ENCODE peak calls at places on chromosomes 2 and 18, in eight cellular contexts. S is coronary artery; I is CD4-positive, alpha-beta T cell; Z is heart right ventricle; Y is tibial artery; F is MM.1S; H is hepatocyte; T is ascending aorta. E is an unnamed sample.

GRCh38 chr2:199230091-199230490 is 227.6 kb downstream of the SATB2 start:
- DNase-seq in H (no peak), S (no peak), I (no peak), T (no peak), F (no peak), Z (no peak), Y (no peak), E (no peak)

GRCh38 chr18:34222025-34222395 is 2.7 kb downstream of the NOL4 start:
- DNase-seq in I (no peak), H (peak), Z (no peak), F (peak), T (no peak), S (no peak), Y (no peak), E (peak)

GRCh38 chr2:167212054-167212648 is 323.9 kb downstream of the XIRP2 start:
- DNase-seq in T (no peak), Z (peak), H (peak), Y (no peak), I (no peak), F (peak), S (no peak), E (peak)

GRCh38 chr2:23661276-23662050 is 265.5 kb downstream of the ATAD2B start:
- DNase-seq in S (no peak), Z (no peak), Y (no peak), F (no peak), H (no peak), I (no peak), T (no peak), E (no peak)

GRCh38 chr2:175207741-175208438 is 26.4 kb upstream of the ATP5MC3 start:
- DNase-seq in Y (no peak), H (no peak), F (no peak), I (no peak), T (no peak), Z (peak), S (no peak), E (no peak)

GRCh38 chr2:211401328-211401727 is 844.9 kb downstream of the CPS1 start:
- DNase-seq in H (no peak), F (no peak), Z (no peak), S (no peak), Y (no peak), T (no peak), I (no peak), E (no peak)

GRCh38 chr2:127347734-127348392 is 39.9 kb downstream of the MAP3K2 start:
- DNase-seq in S (no peak), Z (no peak), F (no peak), Y (no peak), I (no peak), H (no peak), T (no peak), E (no peak)

GRCh38 chr2:204024503-204024902 is 87.9 kb downstream of the ICOS start:
- DNase-seq in H (peak), I (no peak), F (peak), T (no peak), Y (peak), S (no peak), Z (no peak), E (peak)

GRCh38 chr2:206045251-206045650 is 40.7 kb downstream of the INO80D start:
- DNase-seq in H (no peak), Z (no peak), T (no peak), F (no peak), I (no peak), Y (no peak), S (no peak), E (no peak)

GRCh38 chr18:79720359-79720733 is 40.7 kb downstream of the CTDP1 start:
- DNase-seq in T (no peak), F (no peak), Z (no peak), Y (no peak), I (no peak), H (no peak), S (no peak), E (peak)

GRCh38 chr2:229169751-229170150 is 101.3 kb downstream of the PID1 start:
- DNase-seq in Y (no peak), I (no peak), S (no peak), Z (no peak), H (no peak), F (no peak), T (no peak), E (no peak)

GRCh38 chr2:173584676-173585453 is 230.2 kb downstream of the CDCA7 start:
- DNase-seq in Y (no peak), T (no peak), F (no peak), I (no peak), H (no peak), Z (no peak), S (no peak), E (no peak)

GRCh38 chr18:55839350-55839749 is 251.4 kb upstream of the TCF4 start:
- DNase-seq in T (no peak), F (no peak), S (no peak), H (no peak), Z (no peak), Y (no peak), I (no peak), E (no peak)

GRCh38 chr2:74498500-74499268 is 719 bp downstream of the LBX2 start:
- DNase-seq in Z (no peak), Y (no peak), I (no peak), H (no peak), T (no peak), S (peak), F (no peak), E (no peak)

GRCh38 chr18:28408528-28408927 is 231.6 kb upstream of the CDH2 start:
- DNase-seq in S (no peak), H (no peak), F (no peak), Y (no peak), T (no peak), Z (no peak), I (no peak), E (no peak)

GRCh38 chr2:201118957-201119848 is 3.2 kb downstream of the CFLAR start:
- DNase-seq in Y (no peak), I (no peak), H (peak), Z (no peak), S (no peak), T (no peak), F (peak), E (peak)

GRCh38 chr18:46301081-46301480 is 196.9 kb downstream of the HAUS1 start:
- DNase-seq in S (no peak), I (no peak), H (no peak), Y (no peak), T (no peak), F (no peak), Z (no peak), E (no peak)

GRCh38 chr2:71609441-71609840 is 156.1 kb downstream of the DYSF start:
- DNase-seq in F (no peak), H (no peak), T (no peak), Y (no peak), Z (no peak), I (no peak), S (no peak), E (no peak)

GRCh38 chr2:71611247-71611646 is 157.9 kb downstream of the DYSF start:
- DNase-seq in S (peak), H (no peak), Y (no peak), F (no peak), I (no peak), T (no peak), Z (no peak), E (no peak)

GRCh38 chr2:71609029-71609428 is 155.7 kb downstream of the DYSF start:
- DNase-seq in Z (no peak), Y (peak), I (no peak), T (no peak), F (no peak), S (peak), H (no peak), E (no peak)

GRCh38 chr2:71610671-71611070 is 157.3 kb downstream of the DYSF start:
- DNase-seq in Y (peak), F (no peak), Z (no peak), T (no peak), H (no peak), S (peak), I (no peak), E (no peak)

DNA sequence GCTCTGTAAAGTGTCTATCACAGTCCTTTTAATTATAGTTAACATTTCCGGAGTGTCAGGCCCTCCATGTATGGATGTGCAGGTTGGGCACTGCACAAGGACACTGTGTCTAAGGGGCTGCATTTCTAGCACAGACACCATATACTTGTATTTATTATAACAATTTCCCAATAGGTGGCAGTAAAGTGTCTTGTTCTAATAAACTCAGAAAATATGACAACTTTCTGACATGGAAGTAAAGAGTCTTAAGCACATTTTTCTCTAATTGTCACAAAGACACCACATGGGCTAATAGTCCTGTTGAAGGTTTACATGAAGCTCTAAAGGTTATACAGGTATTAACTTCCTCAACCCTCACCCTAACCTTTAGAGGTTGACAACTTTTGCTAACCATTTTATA is 156.6 kb downstream of the DYSF start:
- DNase-seq in Y (no peak), Z (no peak), T (no peak), H (peak), F (peak), I (no peak), S (no peak), E (peak)
- TF ChIP-seq CTCF in Y (peak), Z (peak), T (peak), H (peak), F (peak), I (peak), S (no peak), E (peak)

GRCh38 chr2:36513661-36514060 is 84.3 kb downstream of the FEZ2 start:
- DNase-seq in H (no peak), Z (no peak), S (no peak), T (no peak), Y (no peak), I (no peak), F (no peak), E (no peak)

GRCh38 chr2:36516136-36516870 is 81.7 kb downstream of the FEZ2 start:
- DNase-seq in Z (no peak), I (no peak), F (no peak), S (no peak), Y (no peak), T (no peak), H (peak), E (no peak)

GRCh38 chr2:36515538-36515937 is 82.4 kb downstream of the FEZ2 start:
- DNase-seq in I (no peak), Y (no peak), S (no peak), F (no peak), Z (no peak), T (no peak), H (no peak), E (no peak)

GRCh38 chr2:36511858-36512630 is 85.9 kb downstream of the FEZ2 start:
- DNase-seq in F (peak), Y (no peak), T (no peak), I (no peak), S (no peak), H (peak), Z (no peak), E (no peak)

DNA sequence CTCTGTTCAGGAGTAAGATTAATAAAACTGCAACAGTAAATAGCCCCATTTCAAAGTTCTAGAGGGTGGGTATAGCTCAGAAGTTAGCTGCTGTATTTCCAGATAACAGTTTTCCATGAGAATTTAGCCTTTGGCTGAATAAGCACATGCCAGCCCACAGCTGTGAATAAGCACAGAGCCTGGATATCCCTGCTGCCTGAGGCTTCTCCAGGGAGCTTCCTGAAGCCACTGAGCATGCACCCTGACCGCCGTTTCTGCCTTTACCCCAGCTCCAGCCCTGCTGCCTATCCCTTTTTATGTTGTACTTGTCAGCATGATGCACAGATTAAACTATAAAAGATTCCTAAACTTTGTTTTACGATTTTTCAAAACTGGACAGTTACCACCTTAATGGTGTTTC is 85.3 kb downstream of the FEZ2 start:
- DNase-seq in Z (no peak), F (no peak), H (peak), Y (no peak), I (no peak), S (no peak), T (no peak), E (no peak)
- H3K27ac ChIP-seq in Z (no peak), F (no peak), H (peak), Y (no peak), I (no peak), S (peak), T (peak), E (no peak)

GRCh38 chr2:218149865-218150264 is 16.9 kb downstream of the CXCR1 start:
- DNase-seq in I (no peak), F (no peak), T (no peak), Y (no peak), S (no peak), H (no peak), Z (no peak), E (no peak)
- TF ChIP-seq CTCF in I (no peak), F (no peak), T (no peak), Y (no peak), S (no peak), H (no peak), Z (no peak), E (no peak)

DNA sequence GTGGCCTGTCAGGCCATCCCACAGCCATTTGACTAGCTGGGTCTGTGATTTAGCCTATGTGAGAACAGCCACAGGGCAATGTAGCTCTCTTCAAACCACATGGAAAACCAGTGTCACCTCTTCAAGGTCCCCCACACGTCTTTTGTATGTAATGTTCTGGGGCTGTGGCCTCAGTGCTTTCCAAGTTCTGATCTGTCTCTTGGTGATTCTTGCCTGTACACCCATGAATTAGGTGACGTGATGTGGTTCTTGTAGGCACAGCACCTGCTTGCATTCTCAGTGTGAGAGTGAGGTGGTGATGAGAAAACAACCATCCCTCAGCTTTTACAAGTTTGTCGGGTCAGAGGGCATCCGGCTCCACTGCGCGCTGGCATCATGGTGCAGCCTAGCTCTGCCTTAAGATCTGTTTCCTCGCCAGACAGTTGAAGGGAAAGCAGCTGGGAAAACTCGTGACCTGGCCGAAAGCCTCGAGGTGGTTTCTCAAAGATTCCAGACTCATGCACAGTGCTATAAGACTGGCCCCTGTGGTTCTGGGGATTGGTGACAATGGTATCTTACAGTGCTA is 125.8 kb downstream of the TANC1 start:
- DNase-seq in T (peak), S (peak), Y (peak), Z (peak), H (peak), F (no peak), I (no peak), E (no peak)
- H3K27ac ChIP-seq in T (peak), S (peak), Y (peak), Z (peak), H (peak), F (no peak), I (no peak), E (no peak)

GRCh38 chr18:37654711-37655369 is 89.2 kb upstream of the CELF4 start:
- DNase-seq in I (no peak), Z (no peak), H (no peak), T (no peak), S (no peak), F (no peak), Y (no peak), E (no peak)
- TF ChIP-seq CTCF in I (no peak), Z (no peak), H (no peak), T (no peak), S (no peak), F (no peak), Y (no peak), E (no peak)

GRCh38 chr2:16900405-16901025 is 234.9 kb upstream of the CYRIA start:
- DNase-seq in Y (no peak), S (no peak), I (no peak), Z (no peak), T (no peak), H (peak), F (peak), E (peak)
- H3K27ac ChIP-seq in Y (no peak), S (no peak), I (no peak), Z (no peak), T (no peak), H (no peak), F (no peak), E (no peak)

DNA sequence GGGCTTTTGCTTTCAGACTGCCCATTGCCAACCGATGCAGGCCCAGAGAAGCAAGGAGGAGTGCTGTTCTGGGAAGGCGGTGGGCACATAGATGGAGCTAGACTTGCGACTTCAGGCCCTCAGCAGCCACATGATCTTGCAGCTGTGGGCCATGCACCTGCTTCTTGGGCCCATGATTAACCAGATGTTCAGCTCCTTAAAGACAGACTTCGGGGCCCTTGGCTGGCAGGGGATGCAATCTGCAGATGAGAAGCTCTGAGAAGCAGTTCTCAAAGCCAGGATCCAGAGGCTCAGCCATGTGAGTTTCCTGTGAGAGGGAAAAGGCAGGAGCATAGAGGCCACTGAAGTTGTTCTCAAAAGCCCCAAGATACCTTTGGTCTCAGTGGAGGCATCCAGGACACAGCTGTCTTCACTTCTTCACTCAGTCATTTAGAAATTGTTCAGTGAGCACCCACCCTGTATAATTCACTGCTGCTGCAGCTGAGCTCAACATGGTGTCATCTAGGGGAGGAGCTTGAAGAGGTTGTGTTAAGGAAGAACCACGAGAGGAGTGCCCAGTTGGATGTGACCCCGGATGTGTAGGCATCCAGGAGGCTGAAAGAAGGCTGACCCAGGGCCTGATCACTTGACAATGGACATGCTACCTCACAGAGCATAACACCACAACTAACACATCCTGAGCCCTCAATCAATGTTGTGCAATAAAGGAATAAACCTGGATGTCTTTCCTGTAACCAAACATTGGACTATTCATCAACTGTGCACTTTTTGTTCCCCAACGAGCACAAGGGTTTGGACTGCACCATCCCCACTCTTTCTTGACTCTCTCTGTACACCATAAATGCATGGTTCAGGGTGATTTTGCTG is 44.7 kb upstream of the TMEM200C start:
- DNase-seq in F (no peak), Y (no peak), Z (no peak), H (no peak), S (no peak), T (no peak), I (no peak), E (no peak)
- TF ChIP-seq CTCF in F (no peak), Y (no peak), Z (no peak), H (no peak), S (no peak), T (no peak), I (no peak), E (no peak)

GRCh38 chr2:47334356-47335136 is 68.4 kb upstream of the MSH2 start:
- DNase-seq in H (no peak), T (no peak), Y (no peak), Z (no peak), F (peak), S (no peak), I (no peak), E (peak)
- H3K27ac ChIP-seq in H (no peak), T (no peak), Y (no peak), Z (peak), F (no peak), S (no peak), I (no peak), E (no peak)

E was measured in A673.